ENCODE peak calls at places on chromosomes 16 and 17, in four cellular contexts. One of them, this sample, is unnamed.

GRCh38 chr16:74029122-74029805 is 267.4 kb upstream of the PSMD7 start:
- DNase-seq in HuH-7.5: no peak
- DNase-seq in left colon: peak
- DNase-seq in stimulated activated CD4-positive, alpha-beta T cell treated with anti-CD3 and anti-CD28 coated beads, Interleukin-15, amount 100 ng/mL, for 1 hour: no peak
- DNase-seq in this sample: no peak

GRCh38 chr16:86522639-86523038 is 12.3 kb downstream of the FOXF1 start:
- DNase-seq in stimulated activated CD4-positive, alpha-beta T cell treated with anti-CD3 and anti-CD28 coated beads, Interleukin-15, amount 100 ng/mL, for 1 hour: no peak
- DNase-seq in HuH-7.5: no peak
- DNase-seq in left colon: no peak
- DNase-seq in this sample: no peak

GRCh38 chr17:57294629-57295501 is 38.5 kb downstream of the MSI2 start:
- DNase-seq in HuH-7.5: no peak
- DNase-seq in stimulated activated CD4-positive, alpha-beta T cell treated with anti-CD3 and anti-CD28 coated beads, Interleukin-15, amount 100 ng/mL, for 1 hour: no peak
- DNase-seq in left colon: no peak
- DNase-seq in this sample: no peak

GRCh38 chr17:50663812-50664374 is 29.2 kb downstream of the ABCC3 start:
- DNase-seq in left colon: no peak
- DNase-seq in stimulated activated CD4-positive, alpha-beta T cell treated with anti-CD3 and anti-CD28 coated beads, Interleukin-15, amount 100 ng/mL, for 1 hour: no peak
- DNase-seq in HuH-7.5: no peak
- DNase-seq in this sample: no peak

GRCh38 chr17:76444518-76445311 is 8.2 kb downstream of the UBE2O start:
- DNase-seq in left colon: no peak
- DNase-seq in stimulated activated CD4-positive, alpha-beta T cell treated with anti-CD3 and anti-CD28 coated beads, Interleukin-15, amount 100 ng/mL, for 1 hour: no peak
- DNase-seq in HuH-7.5: no peak
- DNase-seq in this sample: no peak

GRCh38 chr16:73047221-73047535 is 750 bp downstream of the ZFHX3 start:
- DNase-seq in HuH-7.5: no peak
- DNase-seq in left colon: no peak
- DNase-seq in stimulated activated CD4-positive, alpha-beta T cell treated with anti-CD3 and anti-CD28 coated beads, Interleukin-15, amount 100 ng/mL, for 1 hour: no peak
- DNase-seq in this sample: no peak

GRCh38 chr17:13728751-13729150 is 127.0 kb upstream of the HS3ST3A1 start:
- DNase-seq in stimulated activated CD4-positive, alpha-beta T cell treated with anti-CD3 and anti-CD28 coated beads, Interleukin-15, amount 100 ng/mL, for 1 hour: no peak
- DNase-seq in left colon: no peak
- DNase-seq in HuH-7.5: no peak
- DNase-seq in this sample: no peak

GRCh38 chr17:73600103-73600871 is 44.0 kb downstream of the SDK2 start:
- DNase-seq in HuH-7.5: no peak
- DNase-seq in stimulated activated CD4-positive, alpha-beta T cell treated with anti-CD3 and anti-CD28 coated beads, Interleukin-15, amount 100 ng/mL, for 1 hour: no peak
- DNase-seq in left colon: no peak
- DNase-seq in this sample: no peak

GRCh38 chr16:83935005-83935857 is 17.8 kb upstream of the OSGIN1 start:
- DNase-seq in HuH-7.5: no peak
- DNase-seq in left colon: no peak
- DNase-seq in stimulated activated CD4-positive, alpha-beta T cell treated with anti-CD3 and anti-CD28 coated beads, Interleukin-15, amount 100 ng/mL, for 1 hour: no peak
- DNase-seq in this sample: no peak

GRCh38 chr16:66552288-66553143 is at the start of gene CKLF:
- DNase-seq in HuH-7.5: peak
- DNase-seq in left colon: peak
- DNase-seq in stimulated activated CD4-positive, alpha-beta T cell treated with anti-CD3 and anti-CD28 coated beads, Interleukin-15, amount 100 ng/mL, for 1 hour: peak
- DNase-seq in this sample: peak

This sample was measured in body of pancreas.